ENCODE peak calls at places on chromosomes 3 and 15, in ten cellular contexts. E is NCI-H524 treated with DMSO at 0.1 percent for 48 hours, A is vagina, M is AG04450, X is K562, W is stomach, C is HS-5, S is GM04504, D is sigmoid colon, Q is NCI-H146. B is an unnamed sample.

GRCh38 chr15:55649058-55649423 is 60.9 kb upstream of the PYGO1 start:
- DNase-seq in E (no peak), A (no peak), M (peak), X (no peak), W (no peak), C (peak), S (peak), D (no peak), Q (no peak), B (no peak)

GRCh38 chr15:74793135-74794028 is 11.5 kb downstream of the CSK start:
- DNase-seq in E (no peak), A (no peak), M (no peak), X (no peak), W (no peak), C (no peak), S (no peak), D (peak), Q (no peak), B (peak)

GRCh38 chr15:83372434-83372873 is 74.7 kb upstream of the SH3GL3 start:
- DNase-seq in E (peak), A (no peak), M (no peak), X (no peak), W (no peak), C (peak), S (no peak), D (no peak), Q (no peak), B (no peak)

GRCh38 chr3:62911531-62911930 is 36.3 kb upstream of the CADPS start:
- DNase-seq in E (no peak), A (no peak), M (no peak), X (no peak), W (no peak), C (no peak), S (no peak), D (no peak), Q (no peak), B (peak)

GRCh38 chr3:45486136-45486535 is 97.8 kb downstream of the LARS2 start:
- DNase-seq in E (no peak), A (no peak), M (no peak), X (no peak), W (no peak), C (no peak), S (peak), D (no peak), Q (no peak), B (no peak)

GRCh38 chr3:167241048-167241845 is 138.8 kb downstream of the ZBBX start:
- DNase-seq in E (no peak), A (no peak), M (no peak), X (no peak), W (no peak), C (no peak), S (no peak), D (no peak), Q (peak), B (peak)

GRCh38 chr3:100928638-100929428 is 64.4 kb downstream of the ABI3BP start:
- DNase-seq in E (no peak), A (no peak), M (peak), X (no peak), W (no peak), C (peak), S (peak), D (no peak), Q (no peak), B (no peak)

GRCh38 chr3:192013110-192013509 is 552.1 kb downstream of the PYDC2 start:
- DNase-seq in E (no peak), A (no peak), M (no peak), X (no peak), W (no peak), C (no peak), S (no peak), D (no peak), Q (no peak), B (no peak)

GRCh38 chr3:45972534-45973402 is 22.9 kb downstream of the FYCO1 start:
- DNase-seq in E (no peak), A (no peak), M (peak), X (no peak), W (no peak), C (peak), S (peak), D (peak), Q (no peak), B (no peak)

GRCh38 chr3:39127296-39127906 is 19.9 kb downstream of the TTC21A start:
- DNase-seq in E (no peak), A (no peak), M (no peak), X (no peak), W (no peak), C (no peak), S (no peak), D (peak), Q (no peak), B (peak)

GRCh38 chr15:100042558-100042957 is 299.2 kb downstream of the ADAMTS17 start:
- DNase-seq in E (no peak), A (no peak), M (no peak), X (no peak), W (no peak), C (no peak), S (no peak), D (no peak), Q (no peak), B (no peak)

GRCh38 chr3:172787746-172788145 is 37.2 kb downstream of the ECT2 start:
- DNase-seq in E (no peak), A (no peak), M (no peak), X (no peak), W (no peak), C (no peak), S (no peak), D (no peak), Q (no peak), B (no peak)

GRCh38 chr3:180161770-180162169 is 125.0 kb upstream of the PEX5L start:
- DNase-seq in E (no peak), A (no peak), M (no peak), X (no peak), W (no peak), C (no peak), S (no peak), D (no peak), Q (no peak), B (no peak)

GRCh38 chr3:131541288-131541687 is 38.5 kb upstream of the MRPL3 start:
- DNase-seq in E (no peak), A (no peak), M (no peak), X (no peak), W (no peak), C (no peak), S (no peak), D (no peak), Q (no peak), B (no peak)

GRCh38 chr3:79497447-79498111 is 270.2 kb downstream of the ROBO1 start:
- DNase-seq in E (no peak), A (no peak), M (no peak), X (peak), W (no peak), C (no peak), S (no peak), D (no peak), Q (no peak), B (peak)

GRCh38 chr3:58630081-58630709 is 36.4 kb downstream of the FAM3D start:
- DNase-seq in E (no peak), A (no peak), M (no peak), X (peak), W (peak), C (peak), S (peak), D (peak), Q (peak), B (peak)

GRCh38 chr3:52317601-52318000 is 1.5 kb downstream of the DNAH1 start:
- DNase-seq in E (peak), A (no peak), M (no peak), X (peak), W (peak), C (no peak), S (no peak), D (no peak), Q (peak), B (peak)

GRCh38 chr15:66496951-66497501 is 536 bp downstream of the SNAPC5 start:
- DNase-seq in E (no peak), A (no peak), M (no peak), X (peak), W (no peak), C (no peak), S (no peak), D (no peak), Q (peak), B (no peak)

GRCh38 chr3:134874737-134875413 is 79.8 kb downstream of the EPHB1 start:
- DNase-seq in E (no peak), A (no peak), M (no peak), X (no peak), W (no peak), C (no peak), S (no peak), D (no peak), Q (peak), B (peak)

GRCh38 chr3:42739401-42740158 is 33.5 kb downstream of the CCDC13 start:
- DNase-seq in E (no peak), A (peak), M (no peak), X (no peak), W (no peak), C (no peak), S (no peak), D (peak), Q (no peak), B (no peak)

GRCh38 chr3:66851894-66852613 is 146.1 kb upstream of the KBTBD8 start:
- DNase-seq in E (no peak), A (no peak), M (no peak), X (no peak), W (no peak), C (no peak), S (no peak), D (no peak), Q (no peak), B (no peak)

GRCh38 chr3:179929091-179929529 is 107.6 kb downstream of the PEX5L start:
- DNase-seq in E (peak), A (no peak), M (peak), X (peak), W (peak), C (peak), S (peak), D (no peak), Q (peak), B (peak)

GRCh38 chr3:45536316-45536715 is 58.2 kb upstream of the LIMD1 start:
- DNase-seq in E (no peak), A (no peak), M (no peak), X (no peak), W (no peak), C (no peak), S (no peak), D (no peak), Q (no peak), B (no peak)

GRCh38 chr3:70531838-70532489 is 219.5 kb upstream of the MDFIC2 start:
- DNase-seq in E (no peak), A (no peak), M (no peak), X (no peak), W (no peak), C (no peak), S (no peak), D (no peak), Q (no peak), B (peak)

GRCh38 chr3:89851974-89852621 is 744.7 kb downstream of the EPHA3 start:
- DNase-seq in E (peak), A (no peak), M (no peak), X (no peak), W (peak), C (peak), S (no peak), D (no peak), Q (peak), B (peak)

GRCh38 chr3:177282028-177282655 is 84.9 kb upstream of the TBL1XR1 start:
- DNase-seq in E (no peak), A (no peak), M (no peak), X (no peak), W (no peak), C (no peak), S (no peak), D (no peak), Q (peak), B (peak)

GRCh38 chr3:10263549-10264363 is 15.5 kb downstream of the TATDN2 start:
- DNase-seq in E (no peak), A (no peak), M (no peak), X (peak), W (no peak), C (no peak), S (no peak), D (peak), Q (no peak), B (no peak)

GRCh38 chr15:85411992-85412538 is 31.7 kb downstream of the AKAP13 start:
- DNase-seq in E (no peak), A (no peak), M (no peak), X (no peak), W (no peak), C (no peak), S (no peak), D (no peak), Q (no peak), B (no peak)

GRCh38 chr15:39700301-39700700 is 82.3 kb downstream of the FSIP1 start:
- DNase-seq in E (no peak), A (no peak), M (no peak), X (no peak), W (no peak), C (no peak), S (no peak), D (no peak), Q (no peak), B (no peak)

GRCh38 chr3:4043867-4044575 is 244.8 kb downstream of the LRRN1 start:
- DNase-seq in E (no peak), A (no peak), M (no peak), X (no peak), W (no peak), C (no peak), S (no peak), D (no peak), Q (no peak), B (no peak)

GRCh38 chr3:101531473-101532086 is 18.6 kb upstream of the SENP7 start:
- DNase-seq in E (no peak), A (no peak), M (no peak), X (no peak), W (no peak), C (no peak), S (no peak), D (no peak), Q (no peak), B (no peak)

GRCh38 chr3:64327039-64327804 is 102.0 kb upstream of the PRICKLE2 start:
- DNase-seq in E (no peak), A (no peak), M (no peak), X (peak), W (no peak), C (no peak), S (peak), D (peak), Q (no peak), B (no peak)